ENCODE peak calls at places on chromosomes 7 and 10, in seven cellular contexts. One of them, this sample, is unnamed. For H3K27me3, the result is how much of the 10 kb centered on the place peaks cover.

GRCh38 chr7:112238852-112239610 is 32.5 kb downstream of the ZNF277 start:
- DNase-seq in esophagus muscularis mucosa: no peak
- DNase-seq in thoracic aorta: no peak
- DNase-seq in tibial artery: no peak
- DNase-seq in mammary epithelial cell: peak
- DNase-seq in PC-3: peak
- DNase-seq in pancreas: no peak
- DNase-seq in this sample: no peak

GRCh38 chr10:71274901-71275796 is 43.9 kb upstream of the SLC29A3 start:
- DNase-seq in esophagus muscularis mucosa: no peak
- DNase-seq in mammary epithelial cell: no peak
- DNase-seq in pancreas: peak
- DNase-seq in thoracic aorta: no peak
- DNase-seq in tibial artery: no peak
- DNase-seq in PC-3: no peak
- DNase-seq in this sample: no peak

GRCh38 chr10:88332526-88333265 is 250.4 kb downstream of the RNLS start:
- DNase-seq in tibial artery: no peak
- DNase-seq in esophagus muscularis mucosa: no peak
- DNase-seq in thoracic aorta: no peak
- DNase-seq in pancreas: no peak
- DNase-seq in mammary epithelial cell: no peak
- DNase-seq in PC-3: no peak
- DNase-seq in this sample: no peak

GRCh38 chr10:117136391-117136975 is 1.6 kb downstream of the VAX1 start:
- DNase-seq in pancreas: peak
- DNase-seq in mammary epithelial cell: no peak
- DNase-seq in PC-3: no peak
- DNase-seq in tibial artery: no peak
- DNase-seq in esophagus muscularis mucosa: no peak
- DNase-seq in thoracic aorta: no peak
- DNase-seq in this sample: peak

GRCh38 chr7:82319674-82320118 is 123.9 kb downstream of the CACNA2D1 start:
- DNase-seq in tibial artery: peak
- DNase-seq in esophagus muscularis mucosa: no peak
- DNase-seq in pancreas: peak
- DNase-seq in mammary epithelial cell: peak
- DNase-seq in PC-3: no peak
- DNase-seq in thoracic aorta: peak
- DNase-seq in this sample: no peak

GRCh38 chr10:30270247-30270646 is 78.8 kb downstream of the MTPAP start:
- DNase-seq in esophagus muscularis mucosa: no peak
- DNase-seq in PC-3: peak
- DNase-seq in pancreas: no peak
- DNase-seq in tibial artery: no peak
- DNase-seq in thoracic aorta: no peak
- DNase-seq in mammary epithelial cell: no peak
- DNase-seq in this sample: no peak

GRCh38 chr7:8217200-8218068 is 44.5 kb downstream of the ICA1 start:
- DNase-seq in PC-3: peak
- DNase-seq in pancreas: no peak
- DNase-seq in esophagus muscularis mucosa: no peak
- DNase-seq in mammary epithelial cell: peak
- DNase-seq in tibial artery: no peak
- DNase-seq in thoracic aorta: no peak
- DNase-seq in this sample: no peak

GRCh38 chr7:44400033-44400511 is 74.7 kb upstream of the CAMK2B start:
- DNase-seq in thoracic aorta: no peak
- DNase-seq in pancreas: no peak
- DNase-seq in esophagus muscularis mucosa: peak
- DNase-seq in mammary epithelial cell: no peak
- DNase-seq in tibial artery: no peak
- DNase-seq in PC-3: no peak
- DNase-seq in this sample: peak

GRCh38 chr7:156579566-156579965 is 61.0 kb upstream of the RNF32 start:
- DNase-seq in thoracic aorta: no peak
- DNase-seq in mammary epithelial cell: no peak
- DNase-seq in pancreas: no peak
- DNase-seq in esophagus muscularis mucosa: no peak
- DNase-seq in PC-3: no peak
- DNase-seq in tibial artery: no peak
- DNase-seq in this sample: peak

GRCh38 chr10:123906884-123907652 is 15.5 kb upstream of the CPXM2 start:
- DNase-seq in mammary epithelial cell: no peak
- DNase-seq in tibial artery: no peak
- DNase-seq in PC-3: no peak
- DNase-seq in thoracic aorta: no peak
- DNase-seq in esophagus muscularis mucosa: no peak
- DNase-seq in pancreas: no peak
- DNase-seq in this sample: no peak
- H3K27me3 ChIP-seq in mammary epithelial cell: under half
- H3K27me3 ChIP-seq in tibial artery: half or more
- H3K27me3 ChIP-seq in PC-3: half or more
- H3K27me3 ChIP-seq in thoracic aorta: under half
- H3K27me3 ChIP-seq in esophagus muscularis mucosa: under half
- H3K27me3 ChIP-seq in pancreas: under half
- H3K27me3 ChIP-seq in this sample: under half

DNA sequence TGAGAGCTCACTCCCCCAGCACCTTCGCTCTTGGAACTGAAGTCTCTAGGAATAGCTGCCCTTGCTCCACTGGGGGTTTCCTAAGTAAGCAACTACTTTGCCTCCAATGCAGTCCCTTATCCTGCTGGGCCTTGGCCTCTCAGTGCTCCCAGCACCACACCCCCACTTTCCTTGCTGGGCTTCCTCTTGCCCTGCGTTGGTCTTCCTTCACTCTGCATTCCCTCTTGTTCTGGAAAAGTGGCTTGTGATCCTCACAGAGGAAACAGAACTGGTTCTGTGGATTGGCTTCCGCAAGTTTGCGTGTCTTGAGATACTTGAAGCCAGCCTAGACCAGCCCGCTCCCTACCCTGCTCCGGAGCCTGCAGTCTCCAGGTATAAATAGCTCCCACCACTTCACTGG is 6.4 kb downstream of the NKX2-3 start:
- DNase-seq in thoracic aorta: no peak
- DNase-seq in PC-3: no peak
- DNase-seq in tibial artery: no peak
- DNase-seq in mammary epithelial cell: no peak
- DNase-seq in pancreas: no peak
- DNase-seq in esophagus muscularis mucosa: no peak
- DNase-seq in this sample: peak
- H3K27ac ChIP-seq in thoracic aorta: no peak
- H3K27ac ChIP-seq in PC-3: no peak
- H3K27ac ChIP-seq in tibial artery: no peak
- H3K27ac ChIP-seq in mammary epithelial cell: no peak
- H3K27ac ChIP-seq in pancreas: no peak
- H3K27ac ChIP-seq in esophagus muscularis mucosa: no peak
- H3K27ac ChIP-seq in this sample: no peak

GRCh38 chr10:69646688-69647060 is 16.6 kb downstream of the FAM241B start:
- DNase-seq in thoracic aorta: no peak
- DNase-seq in pancreas: no peak
- DNase-seq in esophagus muscularis mucosa: no peak
- DNase-seq in PC-3: no peak
- DNase-seq in mammary epithelial cell: no peak
- DNase-seq in tibial artery: no peak
- DNase-seq in this sample: no peak

GRCh38 chr10:69645296-69645665 is 15.2 kb downstream of the FAM241B start:
- DNase-seq in mammary epithelial cell: no peak
- DNase-seq in thoracic aorta: no peak
- DNase-seq in PC-3: no peak
- DNase-seq in pancreas: no peak
- DNase-seq in tibial artery: no peak
- DNase-seq in esophagus muscularis mucosa: no peak
- DNase-seq in this sample: peak

GRCh38 chr10:69645751-69646687 is 16.0 kb downstream of the FAM241B start:
- DNase-seq in pancreas: peak
- DNase-seq in esophagus muscularis mucosa: no peak
- DNase-seq in mammary epithelial cell: no peak
- DNase-seq in tibial artery: peak
- DNase-seq in PC-3: no peak
- DNase-seq in thoracic aorta: no peak
- DNase-seq in this sample: peak

GRCh38 chr10:69643779-69644657 is 14.0 kb downstream of the FAM241B start:
- DNase-seq in esophagus muscularis mucosa: no peak
- DNase-seq in pancreas: peak
- DNase-seq in tibial artery: no peak
- DNase-seq in thoracic aorta: no peak
- DNase-seq in mammary epithelial cell: no peak
- DNase-seq in PC-3: no peak
- DNase-seq in this sample: no peak

DNA sequence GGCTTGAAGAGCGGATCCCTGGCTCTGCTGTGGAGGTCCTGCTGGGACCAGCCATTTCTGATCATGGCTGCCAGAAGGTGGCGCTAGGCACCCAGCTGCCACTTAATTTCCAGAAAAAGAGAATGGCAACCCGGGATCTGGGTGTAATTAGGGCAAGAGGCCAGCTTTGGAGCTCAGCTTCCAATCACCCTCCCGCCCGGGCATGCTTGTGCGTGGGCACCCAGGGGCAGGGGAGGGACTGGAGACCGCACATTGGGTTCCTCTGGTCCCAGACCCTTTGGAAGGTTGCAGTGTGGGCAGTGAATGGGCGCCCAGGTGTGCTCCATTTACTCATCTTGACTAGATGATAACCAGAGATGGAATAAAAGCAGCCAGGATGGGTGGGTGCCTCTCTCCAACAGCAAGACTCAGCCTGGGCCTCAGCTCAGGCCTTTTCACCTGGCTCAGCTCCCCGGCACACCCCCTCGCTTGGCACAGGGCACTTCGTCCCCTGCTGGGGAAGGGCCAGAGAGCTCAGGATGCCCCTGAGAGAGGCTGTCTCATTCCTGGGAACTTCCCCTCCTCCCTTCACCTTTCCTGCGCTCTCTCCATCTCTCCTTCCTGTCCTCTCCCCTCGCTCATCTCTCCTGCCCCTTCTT is 14.7 kb downstream of the FAM241B start:
- DNase-seq in pancreas: no peak
- DNase-seq in thoracic aorta: no peak
- DNase-seq in esophagus muscularis mucosa: no peak
- DNase-seq in mammary epithelial cell: peak
- DNase-seq in tibial artery: no peak
- DNase-seq in PC-3: peak
- DNase-seq in this sample: peak
- TF ChIP-seq CTCF in pancreas: peak
- TF ChIP-seq CTCF in thoracic aorta: peak
- TF ChIP-seq CTCF in esophagus muscularis mucosa: peak
- TF ChIP-seq CTCF in mammary epithelial cell: peak
- TF ChIP-seq CTCF in tibial artery: peak
- TF ChIP-seq CTCF in PC-3: peak
- TF ChIP-seq CTCF in this sample: peak

GRCh38 chr7:139488810-139489209 is 5.3 kb upstream of the KLRG2 start:
- DNase-seq in mammary epithelial cell: no peak
- DNase-seq in esophagus muscularis mucosa: no peak
- DNase-seq in tibial artery: no peak
- DNase-seq in pancreas: no peak
- DNase-seq in thoracic aorta: no peak
- DNase-seq in PC-3: no peak
- DNase-seq in this sample: no peak
- H3K27me3 ChIP-seq in mammary epithelial cell: under half
- H3K27me3 ChIP-seq in esophagus muscularis mucosa: under half
- H3K27me3 ChIP-seq in tibial artery: under half
- H3K27me3 ChIP-seq in pancreas: under half
- H3K27me3 ChIP-seq in thoracic aorta: under half
- H3K27me3 ChIP-seq in PC-3: under half
- H3K27me3 ChIP-seq in this sample: under half

This sample was measured in endodermal cell.